ENCODE peak calls at places on chromosome 20, in nine cellular contexts. P is HFF-Myc, Y is brain microvascular endothelial cell, A is left ventricle myocardium inferior, K is cardiac fibroblast, T is fibroblast of mammary gland, B is left lung, Z is upper lobe of left lung, R is fibroblast of the aortic adventitia. O is an unnamed sample.

GRCh38 chr20:32112862-32113261 is 3.3 kb downstream of the TM9SF4 start:
- DNase-seq in R (no peak), T (no peak), Z (no peak), B (no peak), Y (no peak), K (no peak), A (no peak), P (no peak), O (no peak)

GRCh38 chr20:48723308-48724264 is 104.2 kb downstream of the PREX1 start:
- DNase-seq in Y (peak; percentile 55), K (peak; percentile 40), B (peak; percentile 87), P (no peak), A (no peak), T (no peak), R (no peak), Z (no peak), O (no peak)

GRCh38 chr20:56515657-56516381 is 8.7 kb upstream of the FAM209A start:
- DNase-seq in Y (no peak), Z (no peak), P (no peak), K (peak; percentile 52), R (peak; percentile 14), A (no peak), B (no peak), T (peak; percentile 33), O (no peak)

GRCh38 chr20:32168184-32168910 is 39.2 kb downstream of the PLAGL2 start:
- DNase-seq in P (peak; percentile 40), A (no peak), R (peak; percentile 35), Y (peak; percentile 14), T (peak; percentile 57), B (no peak), K (peak; percentile 72), Z (no peak), O (no peak)

GRCh38 chr20:3563548-3564177 is 92.8 kb downstream of the ATRN start:
- DNase-seq in K (peak; percentile 72), R (peak; percentile 71), A (no peak), P (peak; percentile 36), B (no peak), Z (no peak), Y (peak; percentile 58), T (peak; percentile 67), O (no peak)

GRCh38 chr20:37627060-37627766 is 66.6 kb upstream of the CTNNBL1 start:
- DNase-seq in T (peak; percentile 50), B (no peak), P (peak; percentile 52), R (peak; percentile 65), Y (peak; percentile 42), A (peak; percentile 28), Z (no peak), K (peak; percentile 70), O (no peak)

GRCh38 chr20:5981139-5981538 is 30.7 kb downstream of the MCM8 start:
- DNase-seq in P (no peak), R (no peak), Z (no peak), T (no peak), K (no peak), A (no peak), B (no peak), Y (no peak), O (no peak)

GRCh38 chr20:60209048-60209447 is 250.8 kb downstream of the CDH26 start:
- DNase-seq in B (no peak), K (no peak), R (no peak), A (no peak), Y (no peak), T (no peak), P (no peak), Z (no peak), O (no peak)

GRCh38 chr20:22586645-22587310 is 2.4 kb upstream of the FOXA2 start:
- DNase-seq in R (peak; percentile 14), T (no peak), Y (no peak), Z (peak; percentile 94), K (peak; percentile 10), A (no peak), B (peak; percentile 89), P (no peak), O (no peak)

GRCh38 chr20:35992713-35993335 is 24.4 kb downstream of the CNBD2 start:
- DNase-seq in Y (peak; percentile 52), P (peak; percentile 56), A (no peak), R (peak; percentile 70), B (no peak), Z (no peak), T (peak; percentile 63), K (peak; percentile 74), O (peak; percentile 13)
- H3K4me3 ChIP-seq in Y (no peak overlapping the region), P (no peak overlapping the region), A (no peak overlapping the region), R (no peak overlapping the region), B (no peak overlapping the region), Z (no peak overlapping the region), T (no peak overlapping the region), K (no peak overlapping the region), O (no peak overlapping the region)

GRCh38 chr20:8306916-8307315 is 174.8 kb downstream of the PLCB1 start:
- DNase-seq in T (no peak), K (no peak), Y (no peak), P (no peak), Z (no peak), A (no peak), R (no peak), B (no peak), O (no peak)

GRCh38 chr20:8303651-8304050 is 171.6 kb downstream of the PLCB1 start:
- DNase-seq in K (no peak), T (no peak), Y (no peak), P (no peak), B (no peak), Z (no peak), R (no peak), A (no peak), O (no peak)

GRCh38 chr20:8301655-8302054 is 169.6 kb downstream of the PLCB1 start:
- DNase-seq in A (no peak), Y (no peak), Z (no peak), K (peak; percentile 28), T (peak; percentile 68), P (no peak), B (no peak), R (peak; percentile 81), O (no peak)

GRCh38 chr20:8304124-8304800 is 172.2 kb downstream of the PLCB1 start:
- DNase-seq in B (no peak), P (no peak), T (no peak), Z (no peak), R (peak; percentile 41), A (no peak), Y (no peak), K (no peak), O (no peak)

DNA sequence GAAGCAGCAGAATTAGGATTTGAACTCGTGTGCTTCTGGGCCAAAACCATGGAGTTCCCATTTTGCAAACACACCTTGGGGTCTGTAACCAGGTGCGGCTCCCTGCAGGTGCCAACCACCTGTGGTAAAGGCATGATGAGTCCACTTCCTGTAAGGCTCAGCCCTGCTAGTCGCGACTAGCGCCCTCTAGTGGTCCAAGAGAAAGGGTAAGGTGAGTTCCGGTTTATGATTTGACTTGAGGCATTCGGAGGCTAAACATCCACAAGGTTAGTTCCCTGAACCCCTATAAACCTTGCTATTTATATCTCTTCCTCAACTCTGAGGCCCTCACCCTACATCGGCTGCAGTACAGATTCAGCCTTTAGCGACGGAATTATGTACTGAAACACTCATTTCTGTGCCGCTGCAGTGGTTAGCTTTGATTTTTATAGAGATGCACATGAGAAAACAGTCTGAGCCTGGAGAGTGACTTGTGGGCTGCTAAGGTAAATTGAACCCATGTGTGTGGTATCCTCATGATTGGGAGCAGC is 173.4 kb downstream of the PLCB1 start:
- DNase-seq in Y (peak; percentile 9), Z (no peak), T (peak; percentile 49), P (peak; percentile 15), K (peak; percentile 39), B (peak; percentile 76), A (peak; percentile 15), R (peak; percentile 20), O (peak; percentile 44)
- TF ChIP-seq CTCF in Y (peak; percentile 84), Z (peak; percentile 54), T (peak; percentile 76), P (peak; percentile 86), K (peak; percentile 68), B (peak; percentile 55), A (peak; percentile 61), R (peak; percentile 60), O (peak; percentile 89)

GRCh38 chr20:10998476-10998875 is 324.7 kb upstream of the JAG1 start:
- DNase-seq in P (no peak), Z (no peak), Y (no peak), T (no peak), K (no peak), A (no peak), R (no peak), B (no peak), O (no peak)

GRCh38 chr20:11000416-11000815 is 326.6 kb upstream of the JAG1 start:
- DNase-seq in Y (no peak), T (no peak), A (no peak), P (no peak), R (no peak), B (no peak), Z (no peak), K (no peak), O (no peak)

GRCh38 chr20:11003341-11003740 is 329.5 kb upstream of the JAG1 start:
- DNase-seq in K (no peak), B (no peak), Z (no peak), Y (no peak), T (no peak), A (no peak), P (no peak), R (no peak), O (no peak)

GRCh38 chr20:11001767-11002540 is 328.2 kb upstream of the JAG1 start:
- DNase-seq in A (no peak), B (no peak), K (peak; percentile 72), T (peak; percentile 63), P (peak; percentile 42), Z (no peak), Y (peak; percentile 80), R (no peak), O (no peak)
- H3K4me3 ChIP-seq in A (no peak overlapping the region), B (no peak overlapping the region), K (no peak overlapping the region), T (no peak overlapping the region), P (no peak overlapping the region), Z (no peak overlapping the region), Y (no peak overlapping the region), R (no peak overlapping the region), O (no peak overlapping the region)

GRCh38 chr20:17680836-17681740 is 954 bp downstream of the RRBP1 start:
- DNase-seq in K (peak; percentile 84), Y (peak; percentile 48), R (peak; percentile 66), T (peak; percentile 64), B (peak; percentile 98), A (peak; percentile 86), Z (peak; percentile 98), P (no peak), O (peak; percentile 13)
- TF ChIP-seq CTCF in K (peak; percentile 47), Y (peak; percentile 61), R (peak; percentile 58), T (no peak), B (peak; percentile 70), A (peak; percentile 78), Z (peak; percentile 98), P (peak; percentile 34), O (peak; percentile 68)

DNA sequence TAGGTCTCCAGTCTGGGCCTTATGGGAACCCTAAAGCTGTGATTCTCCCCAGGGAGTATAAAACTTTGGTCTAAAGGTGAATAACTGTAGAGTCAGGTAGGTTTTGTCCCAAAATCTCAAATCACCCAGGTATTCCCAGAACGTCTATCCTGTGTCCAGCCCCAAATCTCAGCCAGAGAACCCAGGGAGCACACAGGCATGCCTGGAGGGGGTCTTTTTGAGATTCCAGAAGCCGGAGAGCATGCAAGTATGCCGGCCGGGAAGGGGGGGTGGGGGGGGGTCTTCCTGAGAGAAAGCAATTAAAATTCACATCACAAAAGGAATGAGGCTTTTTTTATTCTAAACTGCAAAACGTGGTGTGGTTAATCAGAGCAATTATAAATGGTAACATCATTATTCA is 210.0 kb downstream of the PTPRT start:
- DNase-seq in T (no peak), Z (no peak), K (no peak), P (no peak), B (no peak), A (no peak), R (no peak), Y (no peak), O (no peak)
- H3K4me3 ChIP-seq in T (no peak overlapping the region), Z (no peak overlapping the region), K (no peak overlapping the region), P (no peak overlapping the region), B (no peak overlapping the region), A (no peak overlapping the region), R (no peak overlapping the region), Y (no peak overlapping the region), O (no peak overlapping the region)

O was measured in GM12864.